ENCODE peak calls at places on chromosomes 5 and 9, in four cellular contexts. I is colonic mucosa, K is heart right ventricle, D is endodermal cell. B is an unnamed sample.
A peak's percentile ranks its signal among the peaks of the same experiment; 100 is the strongest.

GRCh38 chr5:155794801-155795200 is 532.2 kb upstream of the SGCD start:
- DNase-seq in I (no peak), K (no peak), D (no peak), B (no peak)

GRCh38 chr5:32511778-32512374 is 67.3 kb upstream of the ZFR start:
- DNase-seq in I (no peak), K (no peak), D (no peak), B (no peak)

GRCh38 chr9:27184556-27185351 is 75.7 kb downstream of the TEK start:
- DNase-seq in I (no peak), K (peak; percentile 19), D (no peak), B (peak; percentile 93)

GRCh38 chr9:91163773-91164471 is 197.8 kb downstream of the AUH start:
- DNase-seq in I (no peak), K (no peak), D (peak; percentile 38), B (no peak)

GRCh38 chr9:120951960-120952630 is 25.5 kb upstream of the TRAF1 start:
- DNase-seq in I (no peak), K (no peak), D (no peak), B (no peak)

GRCh38 chr5:132073231-132074013 is at the start of gene CSF2:
- DNase-seq in I (no peak), K (no peak), D (no peak), B (no peak)

GRCh38 chr9:87427851-87428506 is 69.7 kb upstream of the DAPK1 start:
- DNase-seq in I (no peak), K (no peak), D (no peak), B (no peak)

GRCh38 chr5:142012792-142013388 is at the start of gene GNPDA1:
- DNase-seq in I (peak; percentile 83), K (peak; percentile 82), D (peak; percentile 86), B (peak; percentile 33)

GRCh38 chr9:99828417-99829176 is 6.9 kb downstream of the NR4A3 start:
- DNase-seq in I (no peak), K (no peak), D (peak; percentile 81), B (no peak)

GRCh38 chr5:118692811-118693342 is 295.5 kb downstream of the DTWD2 start:
- DNase-seq in I (no peak), K (no peak), D (peak; percentile 67), B (no peak)

GRCh38 chr5:151886741-151887261 is 37.9 kb downstream of the GLRA1 start:
- DNase-seq in I (no peak), K (no peak), D (peak; percentile 62), B (no peak)

GRCh38 chr9:98916660-98917059 is 27.0 kb upstream of the COL15A1 start:
- DNase-seq in I (peak; percentile 32), K (peak; percentile 63), D (peak; percentile 87), B (no peak)

GRCh38 chr5:78065073-78065472 is 229.4 kb downstream of the AP3B1 start:
- DNase-seq in I (no peak), K (no peak), D (no peak), B (no peak)

GRCh38 chr5:91443028-91443427 is 59.9 kb upstream of the ARRDC3 start:
- DNase-seq in I (no peak), K (no peak), D (no peak), B (no peak)

GRCh38 chr5:160903076-160903475 is 51.1 kb upstream of the ATP10B start:
- DNase-seq in I (no peak), K (no peak), D (no peak), B (no peak)

GRCh38 chr9:128374221-128374675 is 3.1 kb downstream of the URM1 start:
- DNase-seq in I (no peak), K (no peak), D (no peak), B (no peak)

GRCh38 chr9:6215562-6215961 is at the start of gene IL33:
- DNase-seq in I (no peak), K (peak; percentile 70), D (no peak), B (peak; percentile 71)

GRCh38 chr5:30279237-30279636 is 914.2 kb upstream of the CDH6 start:
- DNase-seq in I (no peak), K (no peak), D (no peak), B (no peak)

GRCh38 chr5:126002222-126002897 is 420.8 kb upstream of the GRAMD2B start:
- DNase-seq in I (peak; percentile 24), K (peak; percentile 83), D (no peak), B (peak; percentile 39)

GRCh38 chr5:132437604-132438275 is 52.8 kb downstream of the IRF1 start:
- DNase-seq in I (peak; percentile 78), K (peak; percentile 90), D (peak; percentile 83), B (no peak)

GRCh38 chr5:38284378-38284777 is 26.0 kb downstream of the EGFLAM start:
- DNase-seq in I (no peak), K (no peak), D (no peak), B (no peak)
- H3K4me3 ChIP-seq in I (no peak overlapping the region), K (no peak overlapping the region), D (no peak overlapping the region), B (no peak overlapping the region)

DNA sequence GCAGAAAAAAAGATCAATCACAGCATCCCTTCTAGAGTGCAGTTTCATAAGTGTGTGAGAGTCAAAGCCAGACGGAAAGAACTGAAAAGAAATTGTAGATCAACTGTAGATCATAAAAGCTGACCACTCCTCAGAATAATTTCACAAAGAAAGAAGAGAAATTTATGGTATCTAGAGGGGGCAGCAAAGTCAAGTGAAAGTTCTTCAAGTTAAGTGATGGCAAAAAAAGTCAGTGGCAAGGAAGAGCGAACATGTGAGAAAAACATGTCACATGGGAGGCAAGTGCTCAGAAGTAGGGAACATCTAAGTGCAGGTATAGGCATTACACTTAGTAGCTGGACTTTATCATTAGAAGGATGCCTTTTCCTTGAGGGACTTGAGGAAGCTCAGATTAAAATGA is 245.1 kb upstream of the ISL1 start:
- DNase-seq in I (no peak), K (no peak), D (no peak), B (no peak)
- TF ChIP-seq CTCF in I (no peak), K (no peak), D (peak; percentile 38), B (no peak)

GRCh38 chr5:115838885-115839518 is 2.4 kb downstream of the ATG12 start:
- DNase-seq in I (no peak), K (no peak), D (peak; percentile 57), B (peak; percentile 30)
- H3K4me3 ChIP-seq in I (no peak overlapping the region), K (no peak overlapping the region), D (peak overlapping the region; percentile 90), B (no peak overlapping the region)

GRCh38 chr9:14062449-14063187 is 251.3 kb downstream of the NFIB start:
- DNase-seq in I (no peak), K (no peak), D (no peak), B (no peak)

GRCh38 chr9:14056235-14056930 is 257.6 kb downstream of the NFIB start:
- DNase-seq in I (no peak), K (no peak), D (no peak), B (no peak)

GRCh38 chr9:14057347-14058077 is 256.4 kb downstream of the NFIB start:
- DNase-seq in I (no peak), K (no peak), D (no peak), B (no peak)

GRCh38 chr9:14061921-14062320 is 252.0 kb downstream of the NFIB start:
- DNase-seq in I (no peak), K (no peak), D (no peak), B (no peak)

GRCh38 chr9:14058078-14058688 is 255.8 kb downstream of the NFIB start:
- DNase-seq in I (no peak), K (no peak), D (no peak), B (no peak)
- TF ChIP-seq CTCF in I (no peak), K (no peak), D (no peak), B (no peak)

B was measured in LNCaP clone FGC.